ENCODE peak calls at places on chromosomes 12 and 14, in four cellular contexts. Q, B, R and W are unnamed samples. For H3K9me3, the result is how much of the 10 kb centered on the place peaks cover.

GRCh38 chr12:54338682-54339296 is 13.9 kb downstream of the COPZ1 start:
- DNase-seq in Q (no peak), B (no peak), R (no peak), W (no peak)

GRCh38 chr12:97538705-97539104 is 76.1 kb downstream of the RMST start:
- DNase-seq in Q (no peak), B (no peak), R (no peak), W (no peak)

GRCh38 chr12:116389990-116390655 is 112.6 kb upstream of the MED13L start:
- DNase-seq in Q (no peak), B (no peak), R (no peak), W (no peak)

GRCh38 chr12:14785568-14785967 is 17.7 kb downstream of the WBP11 start:
- DNase-seq in Q (no peak), B (no peak), R (no peak), W (no peak)

GRCh38 chr14:55366271-55366670 is 45.4 kb downstream of the ATG14 start:
- DNase-seq in Q (no peak), B (no peak), R (no peak), W (no peak)

GRCh38 chr12:49748800-49749199 is 7.4 kb downstream of the TMBIM6 start:
- DNase-seq in Q (no peak), B (no peak), R (no peak), W (no peak)

GRCh38 chr14:24913746-24914145 is 136.2 kb downstream of the STXBP6 start:
- DNase-seq in Q (no peak), B (no peak), R (no peak), W (no peak)

GRCh38 chr14:63468273-63468672 is 74.9 kb downstream of the PPP2R5E start:
- DNase-seq in Q (no peak), B (no peak), R (no peak), W (no peak)

GRCh38 chr12:46915082-46915481 is 89.3 kb upstream of the SLC38A4 start:
- DNase-seq in Q (peak), B (no peak), R (no peak), W (no peak)

GRCh38 chr14:93959239-93960107 is 16.9 kb downstream of the ASB2 start:
- DNase-seq in Q (peak), B (peak), R (no peak), W (peak)

GRCh38 chr14:104081951-104082464 is 3.5 kb upstream of the ASPG start:
- DNase-seq in Q (no peak), B (no peak), R (no peak), W (peak)

GRCh38 chr12:6382371-6382770 is 1.6 kb upstream of the LTBR start:
- DNase-seq in Q (no peak), B (no peak), R (peak), W (no peak)

GRCh38 chr12:12705833-12706520 is 10.0 kb upstream of the GPR19 start:
- DNase-seq in Q (peak), B (peak), R (no peak), W (no peak)

GRCh38 chr14:97177016-97177415 is 379.8 kb downstream of the VRK1 start:
- DNase-seq in Q (no peak), B (no peak), R (no peak), W (no peak)

GRCh38 chr12:22268406-22268805 is 66.1 kb downstream of the ST8SIA1 start:
- DNase-seq in Q (no peak), B (no peak), R (no peak), W (no peak)

GRCh38 chr14:76456200-76456599 is 80.3 kb downstream of the ESRRB start:
- DNase-seq in Q (no peak), B (no peak), R (no peak), W (no peak)

GRCh38 chr14:94690896-94691657 is 78.8 kb downstream of the GSC start:
- DNase-seq in Q (no peak), B (no peak), R (no peak), W (no peak)

GRCh38 chr12:101648195-101648594 is 49.2 kb upstream of the CHPT1 start:
- DNase-seq in Q (no peak), B (no peak), R (no peak), W (no peak)

GRCh38 chr14:95125951-95126350 is 31.4 kb downstream of the DICER1 start:
- DNase-seq in Q (no peak), B (no peak), R (no peak), W (no peak)

GRCh38 chr12:22625671-22626251 is 790 bp downstream of the ETNK1 start:
- DNase-seq in Q (peak), B (peak), R (peak), W (no peak)

GRCh38 chr14:67569651-67570290 is 30.3 kb downstream of the PIGH start:
- DNase-seq in Q (no peak), B (no peak), R (peak), W (no peak)

GRCh38 chr12:49347307-49348237 is 884 bp downstream of the DNAJC22 start:
- DNase-seq in Q (peak), B (peak), R (peak), W (peak)

GRCh38 chr12:47964102-47964723 is 817 bp downstream of the TMEM106C start:
- DNase-seq in Q (no peak), B (peak), R (peak), W (peak)

GRCh38 chr12:120536064-120536791 is 2.1 kb downstream of the RNF10 start:
- DNase-seq in Q (peak), B (peak), R (no peak), W (no peak)
- TF ChIP-seq POLR2A in Q (no peak), B (no peak), R (no peak), W (no peak)

DNA sequence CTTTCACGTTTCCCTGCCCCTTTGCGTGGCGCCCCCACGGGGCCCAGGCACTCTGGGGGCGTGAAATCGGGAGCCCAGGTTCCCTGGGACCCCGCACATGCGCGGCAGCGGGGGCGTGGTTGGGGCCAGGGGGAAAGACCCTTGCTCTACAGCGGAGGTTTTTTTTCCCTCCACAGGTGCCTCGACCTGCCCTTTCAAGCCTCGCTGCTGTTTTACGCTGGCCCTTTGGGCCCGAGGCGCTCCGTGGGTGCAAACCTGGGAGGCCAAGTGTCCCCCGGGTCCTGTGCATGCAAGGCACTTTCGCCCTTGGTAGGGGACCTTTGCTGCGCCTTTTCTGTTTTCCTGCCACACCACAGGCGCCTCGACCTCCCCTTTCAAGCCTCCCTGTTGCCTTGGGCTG is 329.8 kb downstream of the ALG10 start:
- DNase-seq in Q (no peak), B (no peak), R (no peak), W (no peak)
- H3K9me3 ChIP-seq in Q (half or more), B (half or more), R (under half), W (under half)

DNA sequence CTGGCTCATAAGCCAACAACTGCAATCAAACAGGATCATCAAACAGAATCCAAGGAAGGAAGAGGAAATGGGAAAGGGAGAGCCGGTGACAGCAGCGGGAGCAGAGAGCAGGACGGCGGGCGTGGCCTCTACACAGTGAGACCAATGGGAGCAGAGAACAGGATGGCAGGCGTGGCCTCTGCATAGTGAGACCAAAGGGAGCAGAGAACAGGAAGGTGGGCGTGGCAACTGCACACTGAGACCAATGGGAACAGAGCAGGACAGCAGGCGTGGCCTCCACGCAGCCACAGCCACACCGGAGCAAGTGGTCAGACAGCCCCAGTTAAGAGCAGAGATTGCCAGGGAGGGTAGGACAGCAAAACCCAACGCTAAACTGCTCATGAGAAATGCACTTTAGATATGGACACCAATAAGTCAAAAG is 16.4 kb downstream of the LRCOL1 start:
- DNase-seq in Q (peak), B (peak), R (peak), W (peak)
- TF ChIP-seq POLR2A in Q (no peak), B (no peak), R (no peak), W (no peak)

GRCh38 chr14:98293527-98293926 is 978.5 kb downstream of the BCL11B start:
- DNase-seq in Q (no peak), B (no peak), R (no peak), W (no peak)
- H3K9me3 ChIP-seq in Q (under half), B (under half), R (under half), W (under half)

GRCh38 chr14:91417983-91418386 is 365 bp upstream of the CCDC88C start:
- DNase-seq in Q (no peak), B (peak), R (no peak), W (no peak)
- TF ChIP-seq POLR2A in Q (no peak), B (no peak), R (no peak), W (peak)

GRCh38 chr14:72932893-72933292 is 6.6 kb downstream of the DCAF4 start:
- DNase-seq in Q (no peak), B (no peak), R (no peak), W (no peak)
- H3K9me3 ChIP-seq in Q (under half), B (under half), R (under half), W (under half)

DNA sequence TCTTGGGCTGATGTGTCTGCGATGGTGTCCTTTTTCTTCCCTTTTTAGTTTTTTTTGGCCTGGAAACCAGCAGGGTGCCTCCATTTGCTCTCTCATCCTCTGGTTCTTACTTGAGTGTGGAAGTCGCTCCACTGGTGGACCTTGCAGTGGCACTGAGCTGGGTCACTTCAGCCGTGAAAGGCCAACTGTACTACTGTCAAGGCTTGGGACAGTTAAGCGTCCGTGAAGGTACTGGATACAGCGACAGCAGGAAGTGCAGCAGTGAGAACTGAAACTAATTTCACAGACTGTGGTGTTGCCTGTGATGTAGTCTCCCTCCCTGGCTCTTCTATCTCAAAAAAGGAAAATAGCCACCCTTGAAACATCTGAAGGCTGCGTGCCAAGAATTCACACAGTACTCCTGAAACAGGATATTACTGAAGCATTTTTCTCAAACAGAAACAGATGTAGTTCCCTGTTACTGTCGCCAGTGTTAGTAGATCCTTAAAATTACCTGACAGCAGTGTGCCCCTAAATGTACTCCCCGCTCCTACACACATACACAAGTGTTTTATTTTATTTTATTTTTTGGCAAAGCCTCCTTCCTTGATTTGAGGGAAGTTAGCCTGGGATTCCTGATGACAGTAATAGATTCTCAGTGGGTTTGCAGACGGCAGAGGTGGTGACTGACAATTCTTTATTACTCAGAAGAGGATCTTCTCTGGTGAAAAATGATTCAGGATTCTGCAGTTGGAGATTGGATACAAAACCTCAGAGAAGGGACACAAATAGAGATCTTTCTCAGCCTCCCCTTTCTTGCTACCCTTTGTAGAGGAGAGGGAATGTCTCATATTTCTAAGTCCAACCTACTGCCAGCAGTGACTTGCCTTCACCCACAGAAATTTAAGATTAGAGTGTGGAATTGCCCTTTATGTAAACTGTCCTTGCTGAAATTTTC is 4.3 kb downstream of the SUSD6 start:
- DNase-seq in Q (peak), B (peak), R (no peak), W (peak)
- TF ChIP-seq POLR2A in Q (no peak), B (no peak), R (no peak), W (no peak)